ENCODE peak calls at places on chromosomes 1 and 21, in six cellular contexts. Q, J, U, C, K and S are unnamed samples.

GRCh38 chr21:16821588-16821987 is 691.3 kb upstream of the CXADR start:
- DNase-seq in Q (no peak), C (no peak), J (no peak), U (no peak), K (no peak), S (no peak)

GRCh38 chr21:16193758-16194606 is 464.2 kb downstream of the USP25 start:
- DNase-seq in U (peak; percentile 81), J (peak; percentile 91), C (peak; percentile 82), Q (no peak), K (no peak), S (peak; percentile 60)

GRCh38 chr1:77347646-77348045 is 65.8 kb downstream of the AK5 start:
- DNase-seq in U (no peak), K (no peak), C (no peak), J (peak; percentile 13), Q (no peak), S (no peak)

GRCh38 chr1:161706483-161707347 is at the start of gene FCRLA:
- DNase-seq in Q (no peak), J (no peak), U (no peak), K (no peak), C (no peak), S (no peak)

GRCh38 chr21:26849428-26850115 is 4.4 kb upstream of the ADAMTS1 start:
- DNase-seq in C (no peak), K (peak; percentile 6), Q (no peak), J (peak; percentile 55), U (peak; percentile 43), S (no peak)

GRCh38 chr1:225770586-225771248 is 6.9 kb upstream of the SRP9 start:
- DNase-seq in Q (no peak), K (no peak), J (no peak), C (no peak), U (peak; percentile 58), S (peak; percentile 39)

GRCh38 chr1:74650561-74650960 is 23.0 kb downstream of the ERICH3 start:
- DNase-seq in K (no peak), C (no peak), U (no peak), Q (no peak), J (no peak), S (no peak)

GRCh38 chr1:89536555-89537393 is 12.1 kb downstream of the LRRC8B start:
- DNase-seq in C (no peak), U (no peak), Q (no peak), K (no peak), J (no peak), S (no peak)

GRCh38 chr1:115771847-115772457 is 3.4 kb upstream of the CASQ2 start:
- DNase-seq in Q (no peak), C (no peak), U (peak; percentile 76), J (peak; percentile 73), K (no peak), S (peak; percentile 65)

GRCh38 chr1:29186252-29186651 is 4.6 kb upstream of the SRSF4 start:
- DNase-seq in C (no peak), K (no peak), Q (no peak), J (no peak), U (no peak), S (no peak)

GRCh38 chr1:205056188-205056611 is 13.2 kb downstream of the CNTN2 start:
- DNase-seq in K (no peak), C (no peak), U (no peak), J (no peak), Q (no peak), S (no peak)

GRCh38 chr1:205052689-205053088 is 9.7 kb downstream of the CNTN2 start:
- DNase-seq in J (no peak), U (no peak), C (no peak), K (no peak), Q (no peak), S (no peak)

GRCh38 chr1:205054013-205054412 is 11.0 kb downstream of the CNTN2 start:
- DNase-seq in Q (no peak), K (no peak), C (no peak), U (no peak), J (no peak), S (no peak)

GRCh38 chr1:205056956-205057568 is 14.1 kb downstream of the CNTN2 start:
- DNase-seq in J (no peak), K (no peak), U (no peak), Q (no peak), C (no peak), S (no peak)

GRCh38 chr1:205053296-205053695 is 10.3 kb downstream of the CNTN2 start:
- DNase-seq in K (no peak), U (no peak), C (no peak), Q (no peak), J (no peak), S (no peak)
- H3K9me3 ChIP-seq in K (no peaks in the 10 kb centered on the region), U (no peaks in the 10 kb centered on the region), C (no peaks in the 10 kb centered on the region), Q (no peaks in the 10 kb centered on the region), J (no peaks in the 10 kb centered on the region), S (no peaks in the 10 kb centered on the region)

DNA sequence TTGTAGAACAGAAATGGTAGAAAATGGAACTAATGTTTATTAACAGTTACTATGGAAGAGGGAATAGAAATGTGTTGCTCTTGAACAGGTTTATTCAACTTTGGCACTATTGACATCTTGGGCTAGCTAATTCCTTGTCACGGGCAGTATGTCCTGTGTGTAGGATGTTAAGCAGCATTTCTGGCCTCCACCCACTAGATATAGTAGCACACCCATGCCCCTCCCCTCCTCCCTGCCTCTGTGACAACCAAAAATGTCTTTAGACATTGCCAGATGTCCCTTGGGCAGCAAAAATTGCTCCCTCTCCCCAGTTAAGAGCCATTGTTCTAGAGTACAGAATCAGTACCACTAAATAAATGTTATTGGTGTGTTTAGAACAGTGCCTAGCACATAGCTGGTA is 91.4 kb upstream of the TPTE start:
- DNase-seq in Q (no peak), J (no peak), U (no peak), C (no peak), K (no peak), S (no peak)
- H3K9me3 ChIP-seq in Q (peaks cover 42% of the 10 kb centered on the region), J (peaks cover 30% of the 10 kb centered on the region), U (peaks cover 27% of the 10 kb centered on the region), C (peaks cover 27% of the 10 kb centered on the region), K (peaks cover 4% of the 10 kb centered on the region), S (peaks cover 2% of the 10 kb centered on the region)

GRCh38 chr21:37393786-37394185 is 27.2 kb downstream of the DYRK1A start:
- DNase-seq in U (no peak), Q (no peak), K (no peak), C (no peak), J (no peak), S (no peak)

GRCh38 chr21:37398697-37399096 is 32.1 kb downstream of the DYRK1A start:
- DNase-seq in K (peak; percentile 14), J (no peak), U (no peak), Q (no peak), C (no peak), S (no peak)

GRCh38 chr21:37402251-37402867 is 35.8 kb downstream of the DYRK1A start:
- DNase-seq in Q (no peak), J (no peak), C (no peak), K (no peak), U (no peak), S (no peak)

GRCh38 chr21:37393030-37393429 is 26.5 kb downstream of the DYRK1A start:
- DNase-seq in J (no peak), C (no peak), Q (no peak), U (no peak), K (no peak), S (no peak)

GRCh38 chr21:37396855-37397254 is 30.3 kb downstream of the DYRK1A start:
- DNase-seq in Q (no peak), J (no peak), K (no peak), C (no peak), U (no peak), S (no peak)
- H3K9me3 ChIP-seq in Q (peaks cover 1% of the 10 kb centered on the region), J (no peaks in the 10 kb centered on the region), K (no peaks in the 10 kb centered on the region), C (no peaks in the 10 kb centered on the region), U (no peaks in the 10 kb centered on the region), S (no peaks in the 10 kb centered on the region)

DNA sequence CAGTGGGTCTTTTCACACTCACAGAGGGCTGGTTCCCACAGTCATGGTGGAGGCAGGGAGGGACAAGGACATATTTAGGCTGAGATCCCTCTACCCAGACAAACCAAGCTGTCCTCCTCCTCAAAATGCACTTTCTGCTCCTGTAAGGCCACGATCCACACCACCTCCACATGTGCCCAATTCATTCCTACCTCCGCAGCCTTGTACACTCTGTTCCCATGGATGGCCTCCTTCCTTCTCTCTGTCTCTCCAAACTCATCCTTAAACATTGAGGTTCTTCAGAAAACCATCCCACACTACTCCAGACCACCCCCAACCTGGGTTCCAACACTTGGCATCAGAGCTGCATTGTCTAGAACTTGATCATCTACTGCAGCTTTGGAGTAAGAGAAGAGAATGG is 404.3 kb upstream of the BEND5 start:
- DNase-seq in J (no peak), Q (no peak), K (no peak), U (no peak), C (no peak), S (no peak)
- H3K9me3 ChIP-seq in J (peaks cover 3% of the 10 kb centered on the region), Q (no peaks in the 10 kb centered on the region), K (no peaks in the 10 kb centered on the region), U (peaks cover 2% of the 10 kb centered on the region), C (no peaks in the 10 kb centered on the region), S (no peaks in the 10 kb centered on the region)